ENCODE peak calls at places on chromosome 21, in four cellular contexts. D is HCT116, K is dorsolateral prefrontal cortex, G is upper lobe of left lung. A is an unnamed sample.

GRCh38 chr21:10272216-10272615 is 249.2 kb upstream of the TPTE start:
- DNase-seq in D (no peak), K (no peak), G (no peak), A (no peak)

GRCh38 chr21:44010429-44010828 is 1.7 kb upstream of the TRAPPC10 start:
- DNase-seq in D (no peak), K (no peak), G (no peak), A (no peak)

GRCh38 chr21:44723177-44724131 is 12.1 kb upstream of the TSPEAR start:
- DNase-seq in D (no peak), K (no peak), G (no peak), A (no peak)

GRCh38 chr21:15742052-15742451 is 12.3 kb downstream of the USP25 start:
- DNase-seq in D (no peak), K (no peak), G (no peak), A (no peak)

GRCh38 chr21:38952890-38953289 is 147.2 kb downstream of the ETS2 start:
- DNase-seq in D (no peak), K (no peak), G (no peak), A (no peak)

GRCh38 chr21:37869661-37870060 is 46.6 kb downstream of the KCNJ6 start:
- DNase-seq in D (no peak), K (no peak), G (no peak), A (no peak)

GRCh38 chr21:45051580-45052434 is 22.6 kb upstream of the ADARB1 start:
- DNase-seq in D (no peak), K (no peak), G (peak; percentile 15), A (no peak)

GRCh38 chr21:46109251-46110221 is 11.6 kb downstream of the COL6A2 start:
- DNase-seq in D (no peak), K (peak; percentile 2), G (peak; percentile 18), A (no peak)

GRCh38 chr21:44438531-44439210 is 16.6 kb upstream of the LRRC3 start:
- DNase-seq in D (no peak), K (no peak), G (peak; percentile 37), A (no peak)

GRCh38 chr21:46667735-46668380 is 32.4 kb downstream of the PRMT2 start:
- DNase-seq in D (no peak), K (no peak), G (no peak), A (no peak)

GRCh38 chr21:38170705-38171682 is 85.8 kb upstream of the KCNJ15 start:
- DNase-seq in D (no peak), K (no peak), G (no peak), A (no peak)

GRCh38 chr21:27423073-27423472 is 456.2 kb upstream of the ADAMTS5 start:
- DNase-seq in D (no peak), K (no peak), G (peak; percentile 48), A (no peak)

GRCh38 chr21:41170442-41170841 is 2.5 kb downstream of the BACE2 start:
- DNase-seq in D (no peak), K (no peak), G (peak; percentile 58), A (no peak)

GRCh38 chr21:44289381-44290010 is 3.8 kb downstream of the AIRE start:
- DNase-seq in D (no peak), K (no peak), G (no peak), A (no peak)

GRCh38 chr21:18951291-18952038 is 547.9 kb upstream of the TMPRSS15 start:
- DNase-seq in D (no peak), K (no peak), G (no peak), A (no peak)

GRCh38 chr21:44752701-44753235 is 41.4 kb upstream of the TSPEAR start:
- DNase-seq in D (peak; percentile 39), K (no peak), G (no peak), A (no peak)

GRCh38 chr21:38824124-38824822 is 18.5 kb downstream of the ETS2 start:
- DNase-seq in D (no peak), K (no peak), G (no peak), A (no peak)

GRCh38 chr21:35236090-35236489 is 187.0 kb upstream of the RUNX1 start:
- DNase-seq in D (no peak), K (no peak), G (no peak), A (no peak)

GRCh38 chr21:25791321-25791720 is 56.5 kb downstream of the GABPA start:
- DNase-seq in D (peak; percentile 7), K (no peak), G (no peak), A (no peak)
- H3K27ac ChIP-seq in D (no peak overlapping the region), K (peak overlapping the region; percentile 82), G (no peak overlapping the region), A (no peak overlapping the region)

DNA sequence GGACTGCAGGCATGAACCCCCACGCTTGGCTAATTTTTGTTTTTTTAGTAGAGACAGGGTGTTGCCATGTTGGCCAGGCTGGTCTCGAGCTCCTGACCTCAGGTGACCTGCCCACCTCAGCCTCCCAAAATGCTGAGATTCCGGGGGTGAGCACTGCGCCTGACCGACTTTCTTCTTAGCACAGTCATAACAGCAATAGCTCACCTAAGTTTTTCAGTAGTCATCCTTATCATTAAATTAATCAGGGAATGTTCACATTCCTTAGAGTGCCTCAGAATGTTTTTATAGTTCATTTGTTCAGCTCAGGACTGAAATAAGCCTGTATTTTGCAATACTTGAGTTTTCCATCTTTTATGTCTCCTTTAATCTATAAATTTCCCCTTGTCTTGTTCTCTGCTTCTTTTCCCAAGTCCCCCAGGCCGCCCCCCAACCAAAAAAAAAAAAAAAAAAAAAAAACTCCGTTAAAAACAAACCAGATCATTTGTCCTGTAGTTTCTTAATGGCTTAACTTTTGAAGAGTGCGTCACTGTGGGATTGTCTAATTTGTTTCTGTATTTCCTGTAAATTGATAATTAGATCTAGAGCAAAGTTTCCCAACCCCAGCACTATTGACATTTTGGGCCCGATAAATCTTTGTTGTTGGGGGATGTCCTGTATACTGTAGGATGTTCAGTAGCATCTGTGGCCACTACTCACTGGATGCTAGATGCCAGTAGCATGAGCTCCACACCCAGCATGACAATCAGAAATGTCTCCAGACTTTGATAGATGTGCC is 120.7 kb downstream of the ITSN1 start:
- DNase-seq in D (no peak), K (no peak), G (no peak), A (no peak)
- H3K27ac ChIP-seq in D (no peak overlapping the region), K (peak overlapping the region; percentile 33), G (no peak overlapping the region), A (no peak overlapping the region)

DNA sequence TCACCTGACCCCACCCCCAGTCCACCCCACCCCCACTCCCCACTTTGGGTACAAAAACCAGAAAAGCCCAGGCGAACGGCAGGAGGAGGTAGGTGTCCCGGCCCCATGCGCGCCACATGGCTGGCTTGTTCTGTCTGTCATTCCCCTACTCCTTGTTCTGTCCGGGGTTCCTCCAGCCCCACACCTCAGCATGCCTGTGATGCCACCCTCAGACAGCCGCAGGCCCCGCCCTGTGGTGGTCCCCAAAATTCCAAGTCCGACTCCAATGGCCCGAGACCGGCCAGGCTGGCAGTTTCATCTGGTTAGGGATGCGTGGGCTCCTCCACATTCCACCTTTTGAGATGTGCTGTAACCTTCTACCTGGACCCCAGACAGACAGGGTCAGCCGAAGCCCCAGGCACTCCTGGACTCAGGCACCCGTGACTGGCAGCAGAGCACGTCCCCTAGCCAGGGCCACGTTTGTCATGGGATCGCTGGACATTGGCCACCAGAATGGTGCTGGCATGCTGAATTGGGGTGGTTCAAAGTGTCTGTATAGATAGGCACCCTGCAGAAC is 94.4 kb downstream of the WDR4 start:
- DNase-seq in D (no peak), K (no peak), G (no peak), A (no peak)
- H3K27ac ChIP-seq in D (no peak overlapping the region), K (no peak overlapping the region), G (no peak overlapping the region), A (no peak overlapping the region)

GRCh38 chr21:34073749-34074282 is 438 bp downstream of the MRPS6 start:
- DNase-seq in D (no peak), K (no peak), G (peak; percentile 39), A (no peak)

GRCh38 chr21:34074283-34075098 is 1.1 kb downstream of the MRPS6 start:
- DNase-seq in D (no peak), K (no peak), G (no peak), A (no peak)

GRCh38 chr21:34075760-34076159 is 2.4 kb downstream of the MRPS6 start:
- DNase-seq in D (no peak), K (no peak), G (no peak), A (no peak)

GRCh38 chr21:34076835-34077234 is 3.5 kb downstream of the MRPS6 start:
- DNase-seq in D (no peak), K (no peak), G (no peak), A (no peak)

DNA sequence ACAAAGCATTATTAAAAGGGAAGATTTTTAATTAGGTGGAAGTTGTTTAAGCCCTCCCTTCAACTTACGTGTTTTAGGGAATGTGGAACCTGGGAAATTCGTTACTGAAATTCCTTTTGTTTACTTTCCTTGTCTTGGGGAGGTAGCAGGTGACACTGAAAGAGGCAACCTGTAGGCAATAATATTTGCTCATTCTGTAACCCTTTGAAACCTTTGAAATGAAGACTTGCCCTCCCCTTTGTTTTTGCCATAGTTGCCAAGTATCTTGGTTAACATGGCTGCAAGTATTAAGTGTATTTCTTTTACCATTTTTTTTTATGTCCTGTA is 1.7 kb downstream of the MRPS6 start:
- DNase-seq in D (no peak), K (no peak), G (no peak), A (no peak)
- H3K27ac ChIP-seq in D (no peak overlapping the region), K (no peak overlapping the region), G (peak overlapping the region; percentile 13), A (no peak overlapping the region)

DNA sequence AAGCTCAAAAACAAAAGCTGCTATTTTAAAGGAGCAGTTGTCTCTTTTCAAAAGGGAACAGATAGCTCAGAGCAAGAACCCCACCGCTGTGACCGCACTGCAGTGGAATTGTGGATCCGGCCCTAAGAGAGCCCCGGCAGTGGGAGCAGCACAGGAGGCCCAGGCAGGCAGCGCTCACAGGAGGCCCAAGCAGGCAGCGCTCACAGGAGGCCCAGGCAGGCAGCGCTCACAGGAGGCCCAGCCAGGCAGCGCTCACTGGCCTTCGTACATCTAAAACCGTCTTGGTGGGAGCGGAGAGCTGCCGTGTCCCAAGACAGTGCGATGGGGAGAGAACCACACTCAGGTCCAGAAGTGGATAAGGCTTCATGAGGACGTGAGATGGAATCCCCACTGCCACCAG is 4.0 kb downstream of the TFF3 start:
- DNase-seq in D (no peak), K (no peak), G (peak; percentile 14), A (no peak)
- H3K27ac ChIP-seq in D (no peak overlapping the region), K (no peak overlapping the region), G (no peak overlapping the region), A (no peak overlapping the region)

DNA sequence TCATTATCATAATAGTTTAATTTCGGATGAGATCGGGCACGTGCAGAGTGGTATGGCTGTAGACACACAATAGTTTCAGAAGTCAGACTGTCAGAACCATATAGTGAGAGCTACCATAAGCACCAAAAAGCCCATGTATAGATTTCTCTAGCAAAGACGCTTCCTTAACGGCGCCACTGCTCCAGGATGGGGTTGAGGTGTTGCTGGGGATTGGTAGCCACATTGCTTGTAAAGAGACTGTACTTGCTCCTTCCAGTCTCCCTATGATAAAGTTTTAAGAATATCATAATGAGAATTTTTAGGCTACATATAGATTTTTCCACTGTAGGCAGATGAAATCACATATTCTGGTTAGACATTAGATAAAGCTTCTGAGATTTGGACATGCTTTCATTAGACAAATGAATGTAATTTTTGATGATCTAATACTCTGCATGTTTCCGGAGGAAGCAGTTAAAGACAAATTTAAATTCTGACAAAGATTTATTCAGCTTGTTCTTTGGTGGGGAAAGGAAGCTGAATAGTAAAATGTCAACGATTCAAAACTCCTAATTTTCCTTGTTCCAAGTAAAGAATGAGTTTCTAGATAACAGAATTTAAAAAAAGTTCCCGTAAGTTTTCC is 77.7 kb downstream of the MAP3K7CL start:
- DNase-seq in D (no peak), K (no peak), G (no peak), A (no peak)
- H3K27ac ChIP-seq in D (no peak overlapping the region), K (no peak overlapping the region), G (peak overlapping the region; percentile 38), A (no peak overlapping the region)